ENCODE peak calls at places on chromosomes 6 and 20, in ten cellular contexts. One of them, this sample, is unnamed. For H3K9me3 and H3K4me1, the result is how much of the 10 kb centered on the place peaks cover.

GRCh38 chr20:2693286-2693995 is 861 bp downstream of the EBF4 start:
- DNase-seq in PC-9: no peak
- DNase-seq in left ventricle myocardium inferior: peak
- DNase-seq in OCI-LY7: no peak
- DNase-seq in Caco-2: peak
- DNase-seq in kidney: peak
- DNase-seq in CD8-positive, alpha-beta T cell: peak
- DNase-seq in cardiac muscle cell: peak
- DNase-seq in fibroblast of lung: peak
- DNase-seq in gastrocnemius medialis: no peak
- DNase-seq in this sample: no peak

GRCh38 chr20:2799688-2800589 is 488 bp downstream of the CPXM1 start:
- DNase-seq in CD8-positive, alpha-beta T cell: no peak
- DNase-seq in Caco-2: no peak
- DNase-seq in left ventricle myocardium inferior: no peak
- DNase-seq in fibroblast of lung: peak
- DNase-seq in cardiac muscle cell: peak
- DNase-seq in kidney: no peak
- DNase-seq in OCI-LY7: no peak
- DNase-seq in PC-9: no peak
- DNase-seq in gastrocnemius medialis: no peak
- DNase-seq in this sample: no peak

GRCh38 chr6:21305827-21306469 is 287.6 kb upstream of the SOX4 start:
- DNase-seq in gastrocnemius medialis: no peak
- DNase-seq in CD8-positive, alpha-beta T cell: no peak
- DNase-seq in OCI-LY7: no peak
- DNase-seq in fibroblast of lung: peak
- DNase-seq in left ventricle myocardium inferior: no peak
- DNase-seq in PC-9: peak
- DNase-seq in kidney: no peak
- DNase-seq in Caco-2: peak
- DNase-seq in cardiac muscle cell: peak
- DNase-seq in this sample: no peak

GRCh38 chr20:45377191-45377775 is 842 bp downstream of the TP53TG5 start:
- DNase-seq in Caco-2: no peak
- DNase-seq in fibroblast of lung: no peak
- DNase-seq in cardiac muscle cell: no peak
- DNase-seq in gastrocnemius medialis: no peak
- DNase-seq in PC-9: no peak
- DNase-seq in kidney: no peak
- DNase-seq in left ventricle myocardium inferior: no peak
- DNase-seq in OCI-LY7: no peak
- DNase-seq in CD8-positive, alpha-beta T cell: no peak
- DNase-seq in this sample: peak

GRCh38 chr6:6657820-6658217 is 69.3 kb downstream of the LY86 start:
- DNase-seq in cardiac muscle cell: no peak
- DNase-seq in gastrocnemius medialis: no peak
- DNase-seq in OCI-LY7: no peak
- DNase-seq in Caco-2: no peak
- DNase-seq in kidney: no peak
- DNase-seq in fibroblast of lung: no peak
- DNase-seq in CD8-positive, alpha-beta T cell: peak
- DNase-seq in left ventricle myocardium inferior: no peak
- DNase-seq in PC-9: no peak
- DNase-seq in this sample: no peak

GRCh38 chr6:159842035-159842434 is 42.0 kb downstream of the PNLDC1 start:
- DNase-seq in PC-9: no peak
- DNase-seq in gastrocnemius medialis: no peak
- DNase-seq in fibroblast of lung: peak
- DNase-seq in cardiac muscle cell: peak
- DNase-seq in CD8-positive, alpha-beta T cell: no peak
- DNase-seq in OCI-LY7: no peak
- DNase-seq in Caco-2: peak
- DNase-seq in left ventricle myocardium inferior: no peak
- DNase-seq in kidney: no peak
- DNase-seq in this sample: no peak

GRCh38 chr20:36847009-36847709 is 28.8 kb upstream of the TLDC2 start:
- DNase-seq in Caco-2: peak
- DNase-seq in CD8-positive, alpha-beta T cell: no peak
- DNase-seq in OCI-LY7: no peak
- DNase-seq in PC-9: peak
- DNase-seq in gastrocnemius medialis: peak
- DNase-seq in kidney: no peak
- DNase-seq in left ventricle myocardium inferior: peak
- DNase-seq in fibroblast of lung: peak
- DNase-seq in cardiac muscle cell: peak
- DNase-seq in this sample: no peak

GRCh38 chr20:48781634-48782033 is 46.2 kb downstream of the PREX1 start:
- DNase-seq in cardiac muscle cell: no peak
- DNase-seq in gastrocnemius medialis: no peak
- DNase-seq in left ventricle myocardium inferior: no peak
- DNase-seq in PC-9: no peak
- DNase-seq in OCI-LY7: no peak
- DNase-seq in fibroblast of lung: no peak
- DNase-seq in CD8-positive, alpha-beta T cell: no peak
- DNase-seq in Caco-2: no peak
- DNase-seq in kidney: no peak
- DNase-seq in this sample: no peak

GRCh38 chr6:27448456-27448855 is 24.4 kb downstream of the ZNF184 start:
- DNase-seq in kidney: no peak
- DNase-seq in cardiac muscle cell: no peak
- DNase-seq in PC-9: no peak
- DNase-seq in CD8-positive, alpha-beta T cell: no peak
- DNase-seq in OCI-LY7: no peak
- DNase-seq in Caco-2: no peak
- DNase-seq in fibroblast of lung: no peak
- DNase-seq in left ventricle myocardium inferior: no peak
- DNase-seq in gastrocnemius medialis: no peak
- DNase-seq in this sample: no peak

GRCh38 chr6:27451660-27452390 is 21.1 kb downstream of the ZNF184 start:
- DNase-seq in kidney: no peak
- DNase-seq in Caco-2: no peak
- DNase-seq in fibroblast of lung: no peak
- DNase-seq in left ventricle myocardium inferior: no peak
- DNase-seq in PC-9: no peak
- DNase-seq in gastrocnemius medialis: no peak
- DNase-seq in OCI-LY7: no peak
- DNase-seq in cardiac muscle cell: no peak
- DNase-seq in CD8-positive, alpha-beta T cell: no peak
- DNase-seq in this sample: no peak

GRCh38 chr6:27452496-27452897 is 20.4 kb downstream of the ZNF184 start:
- DNase-seq in gastrocnemius medialis: no peak
- DNase-seq in left ventricle myocardium inferior: no peak
- DNase-seq in CD8-positive, alpha-beta T cell: no peak
- DNase-seq in fibroblast of lung: peak
- DNase-seq in kidney: no peak
- DNase-seq in Caco-2: no peak
- DNase-seq in cardiac muscle cell: no peak
- DNase-seq in PC-9: no peak
- DNase-seq in OCI-LY7: peak
- DNase-seq in this sample: no peak
- H3K9me3 ChIP-seq in gastrocnemius medialis: under half
- H3K9me3 ChIP-seq in left ventricle myocardium inferior: half or more
- H3K9me3 ChIP-seq in CD8-positive, alpha-beta T cell: half or more
- H3K9me3 ChIP-seq in fibroblast of lung: under half
- H3K9me3 ChIP-seq in kidney: half or more
- H3K9me3 ChIP-seq in Caco-2: under half
- H3K9me3 ChIP-seq in cardiac muscle cell: under half
- H3K9me3 ChIP-seq in PC-9: half or more
- H3K9me3 ChIP-seq in OCI-LY7: half or more
- H3K9me3 ChIP-seq in this sample: under half

GRCh38 chr6:25360611-25361010 is 81.4 kb downstream of the CARMIL1 start:
- DNase-seq in cardiac muscle cell: peak
- DNase-seq in OCI-LY7: no peak
- DNase-seq in PC-9: no peak
- DNase-seq in Caco-2: no peak
- DNase-seq in left ventricle myocardium inferior: no peak
- DNase-seq in fibroblast of lung: peak
- DNase-seq in gastrocnemius medialis: no peak
- DNase-seq in CD8-positive, alpha-beta T cell: no peak
- DNase-seq in kidney: no peak
- DNase-seq in this sample: no peak

GRCh38 chr6:25359891-25360290 is 80.7 kb downstream of the CARMIL1 start:
- DNase-seq in kidney: no peak
- DNase-seq in left ventricle myocardium inferior: no peak
- DNase-seq in PC-9: no peak
- DNase-seq in gastrocnemius medialis: no peak
- DNase-seq in Caco-2: no peak
- DNase-seq in cardiac muscle cell: no peak
- DNase-seq in CD8-positive, alpha-beta T cell: no peak
- DNase-seq in fibroblast of lung: no peak
- DNase-seq in OCI-LY7: no peak
- DNase-seq in this sample: no peak

GRCh38 chr6:25363429-25363828 is 84.3 kb downstream of the CARMIL1 start:
- DNase-seq in CD8-positive, alpha-beta T cell: no peak
- DNase-seq in cardiac muscle cell: peak
- DNase-seq in PC-9: no peak
- DNase-seq in left ventricle myocardium inferior: no peak
- DNase-seq in gastrocnemius medialis: no peak
- DNase-seq in kidney: no peak
- DNase-seq in fibroblast of lung: no peak
- DNase-seq in Caco-2: no peak
- DNase-seq in OCI-LY7: peak
- DNase-seq in this sample: no peak

GRCh38 chr6:25354078-25354940 is 75.1 kb downstream of the CARMIL1 start:
- DNase-seq in CD8-positive, alpha-beta T cell: no peak
- DNase-seq in cardiac muscle cell: peak
- DNase-seq in Caco-2: no peak
- DNase-seq in left ventricle myocardium inferior: no peak
- DNase-seq in kidney: no peak
- DNase-seq in PC-9: no peak
- DNase-seq in OCI-LY7: no peak
- DNase-seq in fibroblast of lung: peak
- DNase-seq in gastrocnemius medialis: no peak
- DNase-seq in this sample: no peak

GRCh38 chr6:25359191-25359861 is 80.2 kb downstream of the CARMIL1 start:
- DNase-seq in PC-9: no peak
- DNase-seq in gastrocnemius medialis: no peak
- DNase-seq in CD8-positive, alpha-beta T cell: no peak
- DNase-seq in cardiac muscle cell: peak
- DNase-seq in fibroblast of lung: peak
- DNase-seq in kidney: no peak
- DNase-seq in OCI-LY7: no peak
- DNase-seq in Caco-2: no peak
- DNase-seq in left ventricle myocardium inferior: peak
- DNase-seq in this sample: no peak
- H3K4me1 ChIP-seq in PC-9: under half
- H3K4me1 ChIP-seq in gastrocnemius medialis: under half
- H3K4me1 ChIP-seq in CD8-positive, alpha-beta T cell: under half
- H3K4me1 ChIP-seq in cardiac muscle cell: under half
- H3K4me1 ChIP-seq in fibroblast of lung: under half
- H3K4me1 ChIP-seq in kidney: under half
- H3K4me1 ChIP-seq in OCI-LY7: half or more
- H3K4me1 ChIP-seq in Caco-2: under half
- H3K4me1 ChIP-seq in left ventricle myocardium inferior: under half
- H3K4me1 ChIP-seq in this sample: under half

DNA sequence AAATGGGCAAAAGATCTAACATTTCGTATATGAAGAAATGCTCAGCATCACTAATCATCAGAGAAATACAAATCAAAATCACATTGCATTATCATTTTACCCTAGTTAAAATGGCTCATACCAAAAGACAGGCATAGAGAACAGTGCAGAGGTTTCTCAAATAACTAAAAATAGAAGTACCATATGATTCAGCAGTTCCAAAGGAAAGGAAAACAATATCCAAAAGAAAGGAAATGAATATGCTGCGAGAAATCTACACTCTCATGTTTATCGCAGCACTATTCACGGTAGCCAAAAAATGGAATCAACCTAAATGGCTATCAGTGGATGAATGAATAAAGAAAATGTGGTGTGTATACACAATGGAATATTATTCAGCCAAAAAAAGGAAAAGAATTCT is 63.5 kb downstream of the VTA1 start:
- DNase-seq in PC-9: no peak
- DNase-seq in Caco-2: no peak
- DNase-seq in fibroblast of lung: peak
- DNase-seq in gastrocnemius medialis: no peak
- DNase-seq in kidney: no peak
- DNase-seq in CD8-positive, alpha-beta T cell: no peak
- DNase-seq in cardiac muscle cell: no peak
- DNase-seq in left ventricle myocardium inferior: no peak
- DNase-seq in OCI-LY7: no peak
- DNase-seq in this sample: no peak
- H3K9me3 ChIP-seq in PC-9: under half
- H3K9me3 ChIP-seq in Caco-2: under half
- H3K9me3 ChIP-seq in fibroblast of lung: under half
- H3K9me3 ChIP-seq in gastrocnemius medialis: under half
- H3K9me3 ChIP-seq in kidney: under half
- H3K9me3 ChIP-seq in CD8-positive, alpha-beta T cell: under half
- H3K9me3 ChIP-seq in cardiac muscle cell: under half
- H3K9me3 ChIP-seq in left ventricle myocardium inferior: under half
- H3K9me3 ChIP-seq in OCI-LY7: under half
- H3K9me3 ChIP-seq in this sample: under half

DNA sequence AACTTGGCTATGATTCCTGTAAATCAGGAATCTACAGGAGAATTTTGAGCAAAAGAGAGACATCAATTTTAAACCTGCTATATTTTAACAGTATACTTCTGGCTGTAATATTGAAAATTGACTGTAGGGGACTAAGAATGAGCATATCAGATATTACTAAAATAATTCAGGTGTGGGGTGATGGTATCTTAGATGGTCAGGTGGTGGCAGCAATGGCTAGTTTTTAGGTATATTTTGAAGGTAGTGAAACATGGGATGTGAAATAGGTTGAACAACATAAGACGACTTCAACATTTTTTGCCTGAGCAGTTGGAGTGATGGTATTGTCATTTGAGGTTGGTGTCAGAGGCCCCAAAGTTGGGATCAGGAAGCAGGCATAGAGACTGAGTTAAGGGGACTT is 32.1 kb downstream of the FAM83B start:
- DNase-seq in OCI-LY7: no peak
- DNase-seq in kidney: no peak
- DNase-seq in cardiac muscle cell: no peak
- DNase-seq in gastrocnemius medialis: no peak
- DNase-seq in left ventricle myocardium inferior: no peak
- DNase-seq in Caco-2: no peak
- DNase-seq in CD8-positive, alpha-beta T cell: no peak
- DNase-seq in fibroblast of lung: no peak
- DNase-seq in PC-9: no peak
- DNase-seq in this sample: no peak
- H3K4me1 ChIP-seq in OCI-LY7: under half
- H3K4me1 ChIP-seq in kidney: under half
- H3K4me1 ChIP-seq in cardiac muscle cell: under half
- H3K4me1 ChIP-seq in gastrocnemius medialis: under half
- H3K4me1 ChIP-seq in left ventricle myocardium inferior: under half
- H3K4me1 ChIP-seq in Caco-2: half or more
- H3K4me1 ChIP-seq in CD8-positive, alpha-beta T cell: under half
- H3K4me1 ChIP-seq in fibroblast of lung: under half
- H3K4me1 ChIP-seq in PC-9: under half
- H3K4me1 ChIP-seq in this sample: under half

DNA sequence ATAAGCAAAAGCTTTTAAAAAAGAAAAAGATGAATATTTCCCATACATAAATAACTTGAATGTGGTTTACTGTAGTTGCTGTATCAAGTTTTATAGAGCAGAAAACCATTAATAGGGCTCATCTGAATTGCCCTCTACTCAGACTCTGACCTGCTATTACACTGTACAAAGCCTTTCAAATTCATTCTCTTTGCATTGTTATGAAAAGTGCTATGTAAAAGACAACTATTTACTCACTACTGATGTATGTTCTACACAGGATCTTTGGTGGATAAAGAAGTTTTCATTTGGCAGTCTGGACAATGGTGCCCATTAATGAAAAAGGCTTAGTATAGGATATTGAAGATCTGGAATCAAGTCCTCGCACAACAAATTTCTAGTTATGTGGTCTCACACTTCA is 199.1 kb upstream of the RUNX2 start:
- DNase-seq in CD8-positive, alpha-beta T cell: no peak
- DNase-seq in gastrocnemius medialis: no peak
- DNase-seq in kidney: no peak
- DNase-seq in Caco-2: no peak
- DNase-seq in fibroblast of lung: no peak
- DNase-seq in left ventricle myocardium inferior: no peak
- DNase-seq in PC-9: no peak
- DNase-seq in OCI-LY7: no peak
- DNase-seq in cardiac muscle cell: no peak
- DNase-seq in this sample: no peak
- H3K9me3 ChIP-seq in CD8-positive, alpha-beta T cell: under half
- H3K9me3 ChIP-seq in gastrocnemius medialis: under half
- H3K9me3 ChIP-seq in kidney: under half
- H3K9me3 ChIP-seq in Caco-2: under half
- H3K9me3 ChIP-seq in fibroblast of lung: under half
- H3K9me3 ChIP-seq in left ventricle myocardium inferior: under half
- H3K9me3 ChIP-seq in PC-9: under half
- H3K9me3 ChIP-seq in OCI-LY7: under half
- H3K9me3 ChIP-seq in cardiac muscle cell: under half
- H3K9me3 ChIP-seq in this sample: under half